ENCODE peak calls at places on chromosomes 4 and X, in seven cellular contexts. Z, K, T, E, D, F and J are unnamed samples.

GRCh38 chrX:47776301-47776700 is 60.4 kb upstream of the ZNF81 start:
- DNase-seq in Z (no peak), K (no peak), T (no peak), E (no peak), D (no peak), F (no peak), J (no peak)

GRCh38 chrX:16827225-16827624 is 41.0 kb downstream of the TXLNG start:
- DNase-seq in Z (no peak), K (no peak), T (no peak), E (no peak), D (no peak), F (no peak), J (no peak)

GRCh38 chrX:16836371-16836770 is 33.8 kb downstream of the RBBP7 start:
- DNase-seq in Z (no peak), K (no peak), T (no peak), E (no peak), D (peak; percentile 6), F (no peak), J (no peak)

GRCh38 chrX:149881081-149881711 is at the start of gene MAGEA8:
- DNase-seq in Z (no peak), K (no peak), T (no peak), E (no peak), D (no peak), F (peak; percentile 60), J (no peak)

GRCh38 chrX:68112321-68112720 is 321.0 kb downstream of the OPHN1 start:
- DNase-seq in Z (no peak), K (no peak), T (no peak), E (no peak), D (no peak), F (no peak), J (no peak)

GRCh38 chrX:97984641-97985040 is 1100.9 kb downstream of the RPA4 start:
- DNase-seq in Z (no peak), K (no peak), T (no peak), E (no peak), D (no peak), F (no peak), J (no peak)

GRCh38 chrX:14013074-14013473 is 16.6 kb downstream of the GEMIN8 start:
- DNase-seq in Z (no peak), K (peak; percentile 56), T (no peak), E (no peak), D (no peak), F (no peak), J (no peak)

GRCh38 chr4:112908511-112908910 is 140.9 kb upstream of the ANK2 start:
- DNase-seq in Z (no peak), K (no peak), T (no peak), E (no peak), D (no peak), F (no peak), J (no peak)

GRCh38 chr4:40484346-40484745 is 145.3 kb downstream of the RBM47 start:
- DNase-seq in Z (no peak), K (no peak), T (no peak), E (no peak), D (no peak), F (no peak), J (no peak)

GRCh38 chrX:104166735-104167436 is 633 bp downstream of the FAM199X start:
- DNase-seq in Z (no peak), K (no peak), T (no peak), E (no peak), D (no peak), F (no peak), J (no peak)

GRCh38 chrX:56762707-56763555 is 33.9 kb downstream of the NBDY start:
- DNase-seq in Z (no peak), K (no peak), T (no peak), E (no peak), D (no peak), F (peak; percentile 25), J (no peak)

GRCh38 chr4:143381171-143382118 is 44.8 kb downstream of the GAB1 start:
- DNase-seq in Z (no peak), K (no peak), T (no peak), E (no peak), D (peak; percentile 22), F (no peak), J (peak; percentile 71)

GRCh38 chr4:99946346-99947189 is at the start of gene DNAJB14:
- DNase-seq in Z (peak; percentile 69), K (peak; percentile 55), T (peak; percentile 97), E (peak; percentile 74), D (peak; percentile 87), F (peak; percentile 88), J (peak; percentile 41)

GRCh38 chr4:113053883-113054282 is 4.4 kb downstream of the ANK2 start:
- DNase-seq in Z (no peak), K (no peak), T (no peak), E (no peak), D (no peak), F (no peak), J (no peak)

GRCh38 chr4:107243141-107243779 is 207.1 kb upstream of the DKK2 start:
- DNase-seq in Z (no peak), K (no peak), T (no peak), E (no peak), D (peak; percentile 13), F (no peak), J (no peak)

GRCh38 chr4:185716008-185716976 is 95.7 kb downstream of the SORBS2 start:
- DNase-seq in Z (no peak), K (no peak), T (no peak), E (no peak), D (no peak), F (no peak), J (no peak)

GRCh38 chr4:168509786-168510185 is 12.9 kb downstream of the PALLD start:
- DNase-seq in Z (no peak), K (peak; percentile 83), T (no peak), E (no peak), D (no peak), F (peak; percentile 45), J (no peak)